ENCODE peak calls at places on chromosomes 16 and 17, in ten cellular contexts. One of them, this sample, is unnamed. For H3K36me3 and H3K9me3, the result is how much of the 10 kb centered on the place peaks cover.

GRCh38 chr17:2723505-2723996 is 12.0 kb upstream of the CLUH start:
- DNase-seq in CD4-positive, alpha-beta memory T cell: no peak
- DNase-seq in aorta: no peak
- DNase-seq in mucosa of descending colon: peak
- DNase-seq in fibroblast of lung: no peak
- DNase-seq in SK-N-SH: no peak
- DNase-seq in colonic mucosa: peak
- DNase-seq in prostate gland: no peak
- DNase-seq in left lung: no peak
- DNase-seq in A673: peak
- DNase-seq in this sample: no peak

GRCh38 chr17:75535119-75535537 is 9.6 kb downstream of the LLGL2 start:
- DNase-seq in CD4-positive, alpha-beta memory T cell: peak
- DNase-seq in aorta: no peak
- DNase-seq in mucosa of descending colon: peak
- DNase-seq in fibroblast of lung: no peak
- DNase-seq in SK-N-SH: no peak
- DNase-seq in colonic mucosa: peak
- DNase-seq in prostate gland: no peak
- DNase-seq in left lung: no peak
- DNase-seq in A673: no peak
- DNase-seq in this sample: peak

GRCh38 chr17:57135748-57136342 is 50.8 kb downstream of the AKAP1 start:
- DNase-seq in CD4-positive, alpha-beta memory T cell: no peak
- DNase-seq in aorta: no peak
- DNase-seq in mucosa of descending colon: no peak
- DNase-seq in fibroblast of lung: no peak
- DNase-seq in SK-N-SH: peak
- DNase-seq in colonic mucosa: no peak
- DNase-seq in prostate gland: no peak
- DNase-seq in left lung: no peak
- DNase-seq in A673: peak
- DNase-seq in this sample: no peak

GRCh38 chr16:57128787-57129389 is 36.5 kb downstream of the CPNE2 start:
- DNase-seq in CD4-positive, alpha-beta memory T cell: peak
- DNase-seq in aorta: no peak
- DNase-seq in mucosa of descending colon: no peak
- DNase-seq in fibroblast of lung: no peak
- DNase-seq in SK-N-SH: no peak
- DNase-seq in colonic mucosa: no peak
- DNase-seq in prostate gland: no peak
- DNase-seq in left lung: no peak
- DNase-seq in A673: no peak
- DNase-seq in this sample: no peak

GRCh38 chr17:75891022-75891604 is 5.6 kb downstream of the TRIM65 start:
- DNase-seq in CD4-positive, alpha-beta memory T cell: no peak
- DNase-seq in aorta: peak
- DNase-seq in mucosa of descending colon: no peak
- DNase-seq in fibroblast of lung: no peak
- DNase-seq in SK-N-SH: no peak
- DNase-seq in colonic mucosa: no peak
- DNase-seq in prostate gland: no peak
- DNase-seq in left lung: no peak
- DNase-seq in A673: no peak
- DNase-seq in this sample: no peak

GRCh38 chr17:75642221-75643032 is 9.2 kb downstream of the SMIM5 start:
- DNase-seq in CD4-positive, alpha-beta memory T cell: no peak
- DNase-seq in aorta: no peak
- DNase-seq in mucosa of descending colon: peak
- DNase-seq in fibroblast of lung: no peak
- DNase-seq in SK-N-SH: no peak
- DNase-seq in colonic mucosa: peak
- DNase-seq in prostate gland: peak
- DNase-seq in left lung: peak
- DNase-seq in A673: no peak
- DNase-seq in this sample: no peak

GRCh38 chr16:80366023-80366422 is 174.8 kb upstream of the DYNLRB2 start:
- DNase-seq in CD4-positive, alpha-beta memory T cell: no peak
- DNase-seq in aorta: no peak
- DNase-seq in mucosa of descending colon: no peak
- DNase-seq in fibroblast of lung: peak
- DNase-seq in SK-N-SH: no peak
- DNase-seq in colonic mucosa: no peak
- DNase-seq in prostate gland: no peak
- DNase-seq in left lung: no peak
- DNase-seq in A673: no peak
- DNase-seq in this sample: no peak

GRCh38 chr16:57999971-58000705 is at the start of gene ZNF319:
- DNase-seq in CD4-positive, alpha-beta memory T cell: no peak
- DNase-seq in aorta: no peak
- DNase-seq in mucosa of descending colon: peak
- DNase-seq in fibroblast of lung: peak
- DNase-seq in SK-N-SH: no peak
- DNase-seq in colonic mucosa: no peak
- DNase-seq in prostate gland: no peak
- DNase-seq in left lung: no peak
- DNase-seq in A673: no peak
- DNase-seq in this sample: no peak

GRCh38 chr16:87094246-87094865 is 222.8 kb downstream of the C16orf95 start:
- DNase-seq in CD4-positive, alpha-beta memory T cell: no peak
- DNase-seq in aorta: no peak
- DNase-seq in mucosa of descending colon: no peak
- DNase-seq in fibroblast of lung: no peak
- DNase-seq in SK-N-SH: no peak
- DNase-seq in colonic mucosa: no peak
- DNase-seq in prostate gland: no peak
- DNase-seq in left lung: no peak
- DNase-seq in A673: no peak
- DNase-seq in this sample: no peak

GRCh38 chr16:66944054-66944441 is 8.7 kb downstream of the CES2 start:
- DNase-seq in CD4-positive, alpha-beta memory T cell: no peak
- DNase-seq in aorta: no peak
- DNase-seq in mucosa of descending colon: no peak
- DNase-seq in fibroblast of lung: no peak
- DNase-seq in SK-N-SH: no peak
- DNase-seq in colonic mucosa: no peak
- DNase-seq in prostate gland: no peak
- DNase-seq in left lung: no peak
- DNase-seq in A673: no peak
- DNase-seq in this sample: no peak

GRCh38 chr16:630815-631405 is at the start of gene WFIKKN1:
- DNase-seq in CD4-positive, alpha-beta memory T cell: no peak
- DNase-seq in aorta: peak
- DNase-seq in mucosa of descending colon: peak
- DNase-seq in fibroblast of lung: no peak
- DNase-seq in SK-N-SH: peak
- DNase-seq in colonic mucosa: peak
- DNase-seq in prostate gland: no peak
- DNase-seq in left lung: no peak
- DNase-seq in A673: no peak
- DNase-seq in this sample: no peak

GRCh38 chr16:88061346-88062110 is 110.3 kb downstream of the BANP start:
- DNase-seq in CD4-positive, alpha-beta memory T cell: no peak
- DNase-seq in aorta: peak
- DNase-seq in mucosa of descending colon: no peak
- DNase-seq in fibroblast of lung: peak
- DNase-seq in SK-N-SH: no peak
- DNase-seq in colonic mucosa: no peak
- DNase-seq in prostate gland: no peak
- DNase-seq in left lung: no peak
- DNase-seq in A673: no peak
- DNase-seq in this sample: no peak

GRCh38 chr16:70786020-70786419 is 14.9 kb downstream of the VAC14 start:
- DNase-seq in CD4-positive, alpha-beta memory T cell: no peak
- DNase-seq in aorta: no peak
- DNase-seq in mucosa of descending colon: no peak
- DNase-seq in fibroblast of lung: no peak
- DNase-seq in SK-N-SH: no peak
- DNase-seq in colonic mucosa: no peak
- DNase-seq in prostate gland: no peak
- DNase-seq in left lung: no peak
- DNase-seq in A673: no peak
- DNase-seq in this sample: no peak

GRCh38 chr16:70790815-70791214 is 10.1 kb downstream of the VAC14 start:
- DNase-seq in CD4-positive, alpha-beta memory T cell: no peak
- DNase-seq in aorta: no peak
- DNase-seq in mucosa of descending colon: no peak
- DNase-seq in fibroblast of lung: no peak
- DNase-seq in SK-N-SH: no peak
- DNase-seq in colonic mucosa: no peak
- DNase-seq in prostate gland: no peak
- DNase-seq in left lung: no peak
- DNase-seq in A673: no peak
- DNase-seq in this sample: no peak

GRCh38 chr16:70789927-70790447 is 11.0 kb downstream of the VAC14 start:
- DNase-seq in CD4-positive, alpha-beta memory T cell: no peak
- DNase-seq in aorta: no peak
- DNase-seq in mucosa of descending colon: no peak
- DNase-seq in fibroblast of lung: no peak
- DNase-seq in SK-N-SH: no peak
- DNase-seq in colonic mucosa: no peak
- DNase-seq in prostate gland: no peak
- DNase-seq in left lung: no peak
- DNase-seq in A673: no peak
- DNase-seq in this sample: no peak

GRCh38 chr16:70789231-70789926 is 11.6 kb downstream of the VAC14 start:
- DNase-seq in CD4-positive, alpha-beta memory T cell: no peak
- DNase-seq in aorta: no peak
- DNase-seq in mucosa of descending colon: peak
- DNase-seq in fibroblast of lung: no peak
- DNase-seq in SK-N-SH: peak
- DNase-seq in colonic mucosa: peak
- DNase-seq in prostate gland: no peak
- DNase-seq in left lung: no peak
- DNase-seq in A673: peak
- DNase-seq in this sample: no peak

GRCh38 chr16:70788668-70789161 is 12.2 kb downstream of the VAC14 start:
- DNase-seq in CD4-positive, alpha-beta memory T cell: no peak
- DNase-seq in aorta: no peak
- DNase-seq in mucosa of descending colon: no peak
- DNase-seq in fibroblast of lung: peak
- DNase-seq in SK-N-SH: no peak
- DNase-seq in colonic mucosa: no peak
- DNase-seq in prostate gland: no peak
- DNase-seq in left lung: no peak
- DNase-seq in A673: no peak
- DNase-seq in this sample: no peak
- H3K4me3 ChIP-seq in CD4-positive, alpha-beta memory T cell: no peak
- H3K4me3 ChIP-seq in aorta: no peak
- H3K4me3 ChIP-seq in mucosa of descending colon: no peak
- H3K4me3 ChIP-seq in fibroblast of lung: no peak
- H3K4me3 ChIP-seq in SK-N-SH: no peak
- H3K4me3 ChIP-seq in colonic mucosa: no peak
- H3K4me3 ChIP-seq in prostate gland: no peak
- H3K4me3 ChIP-seq in left lung: no peak
- H3K4me3 ChIP-seq in A673: no peak
- H3K4me3 ChIP-seq in this sample: no peak

GRCh38 chr16:67966549-67967182 is 1.8 kb downstream of the SLC12A4 start:
- DNase-seq in CD4-positive, alpha-beta memory T cell: no peak
- DNase-seq in aorta: peak
- DNase-seq in mucosa of descending colon: no peak
- DNase-seq in fibroblast of lung: peak
- DNase-seq in SK-N-SH: no peak
- DNase-seq in colonic mucosa: no peak
- DNase-seq in prostate gland: no peak
- DNase-seq in left lung: peak
- DNase-seq in A673: no peak
- DNase-seq in this sample: no peak
- H3K36me3 ChIP-seq in CD4-positive, alpha-beta memory T cell: under half
- H3K36me3 ChIP-seq in aorta: under half
- H3K36me3 ChIP-seq in mucosa of descending colon: under half
- H3K36me3 ChIP-seq in fibroblast of lung: under half
- H3K36me3 ChIP-seq in SK-N-SH: under half
- H3K36me3 ChIP-seq in colonic mucosa: under half
- H3K36me3 ChIP-seq in prostate gland: under half
- H3K36me3 ChIP-seq in left lung: under half
- H3K36me3 ChIP-seq in A673: under half
- H3K36me3 ChIP-seq in this sample: under half

DNA sequence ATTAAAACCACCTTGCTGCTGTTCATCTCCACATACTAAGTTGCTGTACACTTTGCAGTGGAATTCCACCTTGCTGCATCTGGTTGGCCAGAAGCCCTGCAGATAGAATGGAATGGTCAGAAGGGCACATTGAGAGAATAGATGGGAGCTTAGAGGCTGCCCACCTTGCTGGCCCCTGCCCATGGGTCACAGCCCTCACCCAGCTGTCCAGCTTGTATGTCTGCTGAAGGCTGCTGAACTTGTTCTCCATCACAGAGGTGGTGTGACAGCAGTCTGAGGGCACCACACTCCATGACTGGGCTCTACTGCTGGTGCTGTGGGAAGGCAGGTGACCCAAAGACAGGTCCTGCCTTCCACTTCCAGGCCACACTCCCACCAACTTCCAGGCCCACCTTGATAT is 1755.4 kb downstream of the TP53TG3F start:
- DNase-seq in CD4-positive, alpha-beta memory T cell: no peak
- DNase-seq in aorta: no peak
- DNase-seq in mucosa of descending colon: no peak
- DNase-seq in fibroblast of lung: no peak
- DNase-seq in SK-N-SH: no peak
- DNase-seq in colonic mucosa: no peak
- DNase-seq in prostate gland: no peak
- DNase-seq in left lung: no peak
- DNase-seq in A673: no peak
- DNase-seq in this sample: no peak
- H3K9me3 ChIP-seq in CD4-positive, alpha-beta memory T cell: under half
- H3K9me3 ChIP-seq in aorta: under half
- H3K9me3 ChIP-seq in mucosa of descending colon: under half
- H3K9me3 ChIP-seq in fibroblast of lung: under half
- H3K9me3 ChIP-seq in SK-N-SH: under half
- H3K9me3 ChIP-seq in colonic mucosa: under half
- H3K9me3 ChIP-seq in prostate gland: under half
- H3K9me3 ChIP-seq in left lung: under half
- H3K9me3 ChIP-seq in A673: under half
- H3K9me3 ChIP-seq in this sample: under half

GRCh38 chr17:68953340-68953997 is 1.7 kb downstream of the ABCA8 start:
- DNase-seq in CD4-positive, alpha-beta memory T cell: no peak
- DNase-seq in aorta: no peak
- DNase-seq in mucosa of descending colon: no peak
- DNase-seq in fibroblast of lung: no peak
- DNase-seq in SK-N-SH: no peak
- DNase-seq in colonic mucosa: no peak
- DNase-seq in prostate gland: no peak
- DNase-seq in left lung: no peak
- DNase-seq in A673: no peak
- DNase-seq in this sample: no peak
- H3K4me3 ChIP-seq in CD4-positive, alpha-beta memory T cell: no peak
- H3K4me3 ChIP-seq in aorta: no peak
- H3K4me3 ChIP-seq in mucosa of descending colon: no peak
- H3K4me3 ChIP-seq in fibroblast of lung: peak
- H3K4me3 ChIP-seq in SK-N-SH: no peak
- H3K4me3 ChIP-seq in colonic mucosa: no peak
- H3K4me3 ChIP-seq in prostate gland: no peak
- H3K4me3 ChIP-seq in left lung: peak
- H3K4me3 ChIP-seq in A673: no peak
- H3K4me3 ChIP-seq in this sample: no peak

GRCh38 chr17:74210191-74211140 is 2.9 kb upstream of the TTYH2 start:
- DNase-seq in CD4-positive, alpha-beta memory T cell: peak
- DNase-seq in aorta: no peak
- DNase-seq in mucosa of descending colon: peak
- DNase-seq in fibroblast of lung: peak
- DNase-seq in SK-N-SH: peak
- DNase-seq in colonic mucosa: peak
- DNase-seq in prostate gland: peak
- DNase-seq in left lung: peak
- DNase-seq in A673: peak
- DNase-seq in this sample: peak
- H3K36me3 ChIP-seq in CD4-positive, alpha-beta memory T cell: under half
- H3K36me3 ChIP-seq in aorta: under half
- H3K36me3 ChIP-seq in mucosa of descending colon: under half
- H3K36me3 ChIP-seq in fibroblast of lung: under half
- H3K36me3 ChIP-seq in SK-N-SH: under half
- H3K36me3 ChIP-seq in colonic mucosa: under half
- H3K36me3 ChIP-seq in prostate gland: under half
- H3K36me3 ChIP-seq in left lung: under half
- H3K36me3 ChIP-seq in A673: half or more
- H3K36me3 ChIP-seq in this sample: under half